ENCODE peak calls at places on chromosomes 3 and 15, in six cellular contexts. One of them, this sample, is unnamed.

GRCh38 chr3:13018039-13018431 is 55.2 kb downstream of the IQSEC1 start:
- DNase-seq in activated T-helper 1 cell treated with anti-CD3 and anti-CD28 coated beads, Interleukin-12 subunit alpha, Interleukin-12 subunit beta, Interleukin-2, Interleukin-4 antibody, amounts not matched to agents 30 ng/mL and 10 ng/mL and 1 ng/mL, durations not matched to agents 14 hours and 24 hours and 36 hours: no peak
- DNase-seq in effector memory CD8-positive, alpha-beta T cell: no peak
- DNase-seq in nephron progenitor cell: no peak
- DNase-seq in NCI-H2171 treated with DMSO at 0.1 percent for 48 hours: no peak
- DNase-seq in lower leg skin: no peak
- DNase-seq in this sample: no peak

GRCh38 chr3:74267126-74267525 is 347.3 kb downstream of the CNTN3 start:
- DNase-seq in activated T-helper 1 cell treated with anti-CD3 and anti-CD28 coated beads, Interleukin-12 subunit alpha, Interleukin-12 subunit beta, Interleukin-2, Interleukin-4 antibody, amounts not matched to agents 30 ng/mL and 10 ng/mL and 1 ng/mL, durations not matched to agents 14 hours and 24 hours and 36 hours: no peak
- DNase-seq in NCI-H2171 treated with DMSO at 0.1 percent for 48 hours: no peak
- DNase-seq in effector memory CD8-positive, alpha-beta T cell: no peak
- DNase-seq in nephron progenitor cell: no peak
- DNase-seq in lower leg skin: no peak
- DNase-seq in this sample: no peak

GRCh38 chr15:96893159-96893906 is 562.8 kb downstream of the NR2F2 start:
- DNase-seq in nephron progenitor cell: peak; percentile 5
- DNase-seq in effector memory CD8-positive, alpha-beta T cell: no peak
- DNase-seq in lower leg skin: no peak
- DNase-seq in activated T-helper 1 cell treated with anti-CD3 and anti-CD28 coated beads, Interleukin-12 subunit alpha, Interleukin-12 subunit beta, Interleukin-2, Interleukin-4 antibody, amounts not matched to agents 30 ng/mL and 10 ng/mL and 1 ng/mL, durations not matched to agents 14 hours and 24 hours and 36 hours: no peak
- DNase-seq in NCI-H2171 treated with DMSO at 0.1 percent for 48 hours: peak; percentile 5
- DNase-seq in this sample: peak; percentile 18

GRCh38 chr3:195139091-195139875 is 131.7 kb downstream of the XXYLT1 start:
- DNase-seq in effector memory CD8-positive, alpha-beta T cell: no peak
- DNase-seq in nephron progenitor cell: no peak
- DNase-seq in activated T-helper 1 cell treated with anti-CD3 and anti-CD28 coated beads, Interleukin-12 subunit alpha, Interleukin-12 subunit beta, Interleukin-2, Interleukin-4 antibody, amounts not matched to agents 30 ng/mL and 10 ng/mL and 1 ng/mL, durations not matched to agents 14 hours and 24 hours and 36 hours: no peak
- DNase-seq in NCI-H2171 treated with DMSO at 0.1 percent for 48 hours: no peak
- DNase-seq in lower leg skin: no peak
- DNase-seq in this sample: no peak

GRCh38 chr15:73981761-73982222 is 10.3 kb downstream of the STOML1 start:
- DNase-seq in effector memory CD8-positive, alpha-beta T cell: no peak
- DNase-seq in NCI-H2171 treated with DMSO at 0.1 percent for 48 hours: no peak
- DNase-seq in lower leg skin: peak; percentile 78
- DNase-seq in activated T-helper 1 cell treated with anti-CD3 and anti-CD28 coated beads, Interleukin-12 subunit alpha, Interleukin-12 subunit beta, Interleukin-2, Interleukin-4 antibody, amounts not matched to agents 30 ng/mL and 10 ng/mL and 1 ng/mL, durations not matched to agents 14 hours and 24 hours and 36 hours: no peak
- DNase-seq in nephron progenitor cell: no peak
- DNase-seq in this sample: no peak

GRCh38 chr3:186255703-186256331 is 106.2 kb downstream of the DGKG start:
- DNase-seq in nephron progenitor cell: peak; percentile 39
- DNase-seq in effector memory CD8-positive, alpha-beta T cell: no peak
- DNase-seq in activated T-helper 1 cell treated with anti-CD3 and anti-CD28 coated beads, Interleukin-12 subunit alpha, Interleukin-12 subunit beta, Interleukin-2, Interleukin-4 antibody, amounts not matched to agents 30 ng/mL and 10 ng/mL and 1 ng/mL, durations not matched to agents 14 hours and 24 hours and 36 hours: no peak
- DNase-seq in lower leg skin: peak; percentile 76
- DNase-seq in NCI-H2171 treated with DMSO at 0.1 percent for 48 hours: no peak
- DNase-seq in this sample: peak; percentile 83

GRCh38 chr15:74809951-74810350 is 2.7 kb upstream of the LMAN1L start:
- DNase-seq in NCI-H2171 treated with DMSO at 0.1 percent for 48 hours: no peak
- DNase-seq in activated T-helper 1 cell treated with anti-CD3 and anti-CD28 coated beads, Interleukin-12 subunit alpha, Interleukin-12 subunit beta, Interleukin-2, Interleukin-4 antibody, amounts not matched to agents 30 ng/mL and 10 ng/mL and 1 ng/mL, durations not matched to agents 14 hours and 24 hours and 36 hours: no peak
- DNase-seq in effector memory CD8-positive, alpha-beta T cell: no peak
- DNase-seq in lower leg skin: no peak
- DNase-seq in nephron progenitor cell: no peak
- DNase-seq in this sample: no peak

GRCh38 chr15:70063284-70063991 is 34.3 kb downstream of the TLE3 start:
- DNase-seq in nephron progenitor cell: no peak
- DNase-seq in lower leg skin: no peak
- DNase-seq in activated T-helper 1 cell treated with anti-CD3 and anti-CD28 coated beads, Interleukin-12 subunit alpha, Interleukin-12 subunit beta, Interleukin-2, Interleukin-4 antibody, amounts not matched to agents 30 ng/mL and 10 ng/mL and 1 ng/mL, durations not matched to agents 14 hours and 24 hours and 36 hours: no peak
- DNase-seq in effector memory CD8-positive, alpha-beta T cell: no peak
- DNase-seq in NCI-H2171 treated with DMSO at 0.1 percent for 48 hours: no peak
- DNase-seq in this sample: no peak

GRCh38 chr3:110810356-110810755 is 261.3 kb upstream of the NECTIN3 start:
- DNase-seq in NCI-H2171 treated with DMSO at 0.1 percent for 48 hours: no peak
- DNase-seq in activated T-helper 1 cell treated with anti-CD3 and anti-CD28 coated beads, Interleukin-12 subunit alpha, Interleukin-12 subunit beta, Interleukin-2, Interleukin-4 antibody, amounts not matched to agents 30 ng/mL and 10 ng/mL and 1 ng/mL, durations not matched to agents 14 hours and 24 hours and 36 hours: no peak
- DNase-seq in effector memory CD8-positive, alpha-beta T cell: no peak
- DNase-seq in nephron progenitor cell: no peak
- DNase-seq in lower leg skin: no peak
- DNase-seq in this sample: no peak

GRCh38 chr3:59812778-59813558 is 763.1 kb upstream of the CFAP20DC start:
- DNase-seq in lower leg skin: no peak
- DNase-seq in NCI-H2171 treated with DMSO at 0.1 percent for 48 hours: no peak
- DNase-seq in effector memory CD8-positive, alpha-beta T cell: no peak
- DNase-seq in nephron progenitor cell: no peak
- DNase-seq in activated T-helper 1 cell treated with anti-CD3 and anti-CD28 coated beads, Interleukin-12 subunit alpha, Interleukin-12 subunit beta, Interleukin-2, Interleukin-4 antibody, amounts not matched to agents 30 ng/mL and 10 ng/mL and 1 ng/mL, durations not matched to agents 14 hours and 24 hours and 36 hours: no peak
- DNase-seq in this sample: peak; percentile 42

GRCh38 chr3:126604691-126605090 is 46.0 kb upstream of the C3orf22 start:
- DNase-seq in lower leg skin: no peak
- DNase-seq in effector memory CD8-positive, alpha-beta T cell: no peak
- DNase-seq in nephron progenitor cell: no peak
- DNase-seq in NCI-H2171 treated with DMSO at 0.1 percent for 48 hours: no peak
- DNase-seq in activated T-helper 1 cell treated with anti-CD3 and anti-CD28 coated beads, Interleukin-12 subunit alpha, Interleukin-12 subunit beta, Interleukin-2, Interleukin-4 antibody, amounts not matched to agents 30 ng/mL and 10 ng/mL and 1 ng/mL, durations not matched to agents 14 hours and 24 hours and 36 hours: no peak
- DNase-seq in this sample: peak; percentile 71

GRCh38 chr3:124396397-124396796 is 333.9 kb upstream of the UMPS start:
- DNase-seq in lower leg skin: no peak
- DNase-seq in NCI-H2171 treated with DMSO at 0.1 percent for 48 hours: no peak
- DNase-seq in activated T-helper 1 cell treated with anti-CD3 and anti-CD28 coated beads, Interleukin-12 subunit alpha, Interleukin-12 subunit beta, Interleukin-2, Interleukin-4 antibody, amounts not matched to agents 30 ng/mL and 10 ng/mL and 1 ng/mL, durations not matched to agents 14 hours and 24 hours and 36 hours: no peak
- DNase-seq in effector memory CD8-positive, alpha-beta T cell: no peak
- DNase-seq in nephron progenitor cell: no peak
- DNase-seq in this sample: no peak

GRCh38 chr3:151403246-151403645 is 18.7 kb upstream of the P2RY12 start:
- DNase-seq in activated T-helper 1 cell treated with anti-CD3 and anti-CD28 coated beads, Interleukin-12 subunit alpha, Interleukin-12 subunit beta, Interleukin-2, Interleukin-4 antibody, amounts not matched to agents 30 ng/mL and 10 ng/mL and 1 ng/mL, durations not matched to agents 14 hours and 24 hours and 36 hours: no peak
- DNase-seq in NCI-H2171 treated with DMSO at 0.1 percent for 48 hours: no peak
- DNase-seq in effector memory CD8-positive, alpha-beta T cell: no peak
- DNase-seq in lower leg skin: no peak
- DNase-seq in nephron progenitor cell: no peak
- DNase-seq in this sample: no peak

GRCh38 chr3:56111651-56112250 is 356.5 kb downstream of the ERC2 start:
- DNase-seq in lower leg skin: no peak
- DNase-seq in effector memory CD8-positive, alpha-beta T cell: no peak
- DNase-seq in NCI-H2171 treated with DMSO at 0.1 percent for 48 hours: no peak
- DNase-seq in nephron progenitor cell: no peak
- DNase-seq in activated T-helper 1 cell treated with anti-CD3 and anti-CD28 coated beads, Interleukin-12 subunit alpha, Interleukin-12 subunit beta, Interleukin-2, Interleukin-4 antibody, amounts not matched to agents 30 ng/mL and 10 ng/mL and 1 ng/mL, durations not matched to agents 14 hours and 24 hours and 36 hours: no peak
- DNase-seq in this sample: no peak

GRCh38 chr15:57806003-57806402 is 99.5 kb downstream of the POLR2M start:
- DNase-seq in lower leg skin: no peak
- DNase-seq in NCI-H2171 treated with DMSO at 0.1 percent for 48 hours: no peak
- DNase-seq in activated T-helper 1 cell treated with anti-CD3 and anti-CD28 coated beads, Interleukin-12 subunit alpha, Interleukin-12 subunit beta, Interleukin-2, Interleukin-4 antibody, amounts not matched to agents 30 ng/mL and 10 ng/mL and 1 ng/mL, durations not matched to agents 14 hours and 24 hours and 36 hours: no peak
- DNase-seq in nephron progenitor cell: no peak
- DNase-seq in effector memory CD8-positive, alpha-beta T cell: no peak
- DNase-seq in this sample: no peak

GRCh38 chr3:23161896-23162570 is 41.1 kb upstream of the UBE2E2 start:
- DNase-seq in nephron progenitor cell: no peak
- DNase-seq in activated T-helper 1 cell treated with anti-CD3 and anti-CD28 coated beads, Interleukin-12 subunit alpha, Interleukin-12 subunit beta, Interleukin-2, Interleukin-4 antibody, amounts not matched to agents 30 ng/mL and 10 ng/mL and 1 ng/mL, durations not matched to agents 14 hours and 24 hours and 36 hours: no peak
- DNase-seq in lower leg skin: no peak
- DNase-seq in effector memory CD8-positive, alpha-beta T cell: no peak
- DNase-seq in NCI-H2171 treated with DMSO at 0.1 percent for 48 hours: no peak
- DNase-seq in this sample: no peak

GRCh38 chr15:62492900-62493299 is 327.8 kb upstream of the C2CD4B start:
- DNase-seq in nephron progenitor cell: no peak
- DNase-seq in lower leg skin: no peak
- DNase-seq in NCI-H2171 treated with DMSO at 0.1 percent for 48 hours: peak; percentile 45
- DNase-seq in activated T-helper 1 cell treated with anti-CD3 and anti-CD28 coated beads, Interleukin-12 subunit alpha, Interleukin-12 subunit beta, Interleukin-2, Interleukin-4 antibody, amounts not matched to agents 30 ng/mL and 10 ng/mL and 1 ng/mL, durations not matched to agents 14 hours and 24 hours and 36 hours: no peak
- DNase-seq in effector memory CD8-positive, alpha-beta T cell: no peak
- DNase-seq in this sample: no peak

GRCh38 chr3:150610785-150611184 is 7.7 kb downstream of the SELENOT start:
- DNase-seq in effector memory CD8-positive, alpha-beta T cell: no peak
- DNase-seq in lower leg skin: no peak
- DNase-seq in NCI-H2171 treated with DMSO at 0.1 percent for 48 hours: no peak
- DNase-seq in activated T-helper 1 cell treated with anti-CD3 and anti-CD28 coated beads, Interleukin-12 subunit alpha, Interleukin-12 subunit beta, Interleukin-2, Interleukin-4 antibody, amounts not matched to agents 30 ng/mL and 10 ng/mL and 1 ng/mL, durations not matched to agents 14 hours and 24 hours and 36 hours: no peak
- DNase-seq in nephron progenitor cell: no peak
- DNase-seq in this sample: no peak

GRCh38 chr3:66386925-66387650 is 113.7 kb downstream of the LRIG1 start:
- DNase-seq in effector memory CD8-positive, alpha-beta T cell: no peak
- DNase-seq in lower leg skin: no peak
- DNase-seq in nephron progenitor cell: no peak
- DNase-seq in activated T-helper 1 cell treated with anti-CD3 and anti-CD28 coated beads, Interleukin-12 subunit alpha, Interleukin-12 subunit beta, Interleukin-2, Interleukin-4 antibody, amounts not matched to agents 30 ng/mL and 10 ng/mL and 1 ng/mL, durations not matched to agents 14 hours and 24 hours and 36 hours: no peak
- DNase-seq in NCI-H2171 treated with DMSO at 0.1 percent for 48 hours: no peak
- DNase-seq in this sample: no peak

GRCh38 chr15:29139072-29139471 is 130.6 kb downstream of the NSMCE3 start:
- DNase-seq in activated T-helper 1 cell treated with anti-CD3 and anti-CD28 coated beads, Interleukin-12 subunit alpha, Interleukin-12 subunit beta, Interleukin-2, Interleukin-4 antibody, amounts not matched to agents 30 ng/mL and 10 ng/mL and 1 ng/mL, durations not matched to agents 14 hours and 24 hours and 36 hours: no peak
- DNase-seq in NCI-H2171 treated with DMSO at 0.1 percent for 48 hours: no peak
- DNase-seq in nephron progenitor cell: no peak
- DNase-seq in effector memory CD8-positive, alpha-beta T cell: no peak
- DNase-seq in lower leg skin: peak; percentile 75
- DNase-seq in this sample: no peak

GRCh38 chr3:42497009-42497731 is 5.3 kb upstream of the VIPR1 start:
- DNase-seq in activated T-helper 1 cell treated with anti-CD3 and anti-CD28 coated beads, Interleukin-12 subunit alpha, Interleukin-12 subunit beta, Interleukin-2, Interleukin-4 antibody, amounts not matched to agents 30 ng/mL and 10 ng/mL and 1 ng/mL, durations not matched to agents 14 hours and 24 hours and 36 hours: no peak
- DNase-seq in NCI-H2171 treated with DMSO at 0.1 percent for 48 hours: no peak
- DNase-seq in lower leg skin: peak; percentile 71
- DNase-seq in effector memory CD8-positive, alpha-beta T cell: no peak
- DNase-seq in nephron progenitor cell: no peak
- DNase-seq in this sample: no peak

GRCh38 chr3:12301513-12301912 is 12.6 kb downstream of the PPARG start:
- DNase-seq in nephron progenitor cell: no peak
- DNase-seq in lower leg skin: no peak
- DNase-seq in NCI-H2171 treated with DMSO at 0.1 percent for 48 hours: no peak
- DNase-seq in effector memory CD8-positive, alpha-beta T cell: no peak
- DNase-seq in activated T-helper 1 cell treated with anti-CD3 and anti-CD28 coated beads, Interleukin-12 subunit alpha, Interleukin-12 subunit beta, Interleukin-2, Interleukin-4 antibody, amounts not matched to agents 30 ng/mL and 10 ng/mL and 1 ng/mL, durations not matched to agents 14 hours and 24 hours and 36 hours: no peak
- DNase-seq in this sample: peak; percentile 29

GRCh38 chr3:100761211-100761921 is 52.1 kb downstream of the TFG start:
- DNase-seq in NCI-H2171 treated with DMSO at 0.1 percent for 48 hours: no peak
- DNase-seq in effector memory CD8-positive, alpha-beta T cell: no peak
- DNase-seq in lower leg skin: no peak
- DNase-seq in activated T-helper 1 cell treated with anti-CD3 and anti-CD28 coated beads, Interleukin-12 subunit alpha, Interleukin-12 subunit beta, Interleukin-2, Interleukin-4 antibody, amounts not matched to agents 30 ng/mL and 10 ng/mL and 1 ng/mL, durations not matched to agents 14 hours and 24 hours and 36 hours: no peak
- DNase-seq in nephron progenitor cell: no peak
- DNase-seq in this sample: no peak

GRCh38 chr3:47794585-47794984 is 8.4 kb upstream of the DHX30 start:
- DNase-seq in nephron progenitor cell: no peak
- DNase-seq in lower leg skin: no peak
- DNase-seq in activated T-helper 1 cell treated with anti-CD3 and anti-CD28 coated beads, Interleukin-12 subunit alpha, Interleukin-12 subunit beta, Interleukin-2, Interleukin-4 antibody, amounts not matched to agents 30 ng/mL and 10 ng/mL and 1 ng/mL, durations not matched to agents 14 hours and 24 hours and 36 hours: no peak
- DNase-seq in NCI-H2171 treated with DMSO at 0.1 percent for 48 hours: no peak
- DNase-seq in effector memory CD8-positive, alpha-beta T cell: no peak
- DNase-seq in this sample: no peak

GRCh38 chr15:73982251-73982962 is 9.7 kb downstream of the STOML1 start:
- DNase-seq in nephron progenitor cell: no peak
- DNase-seq in effector memory CD8-positive, alpha-beta T cell: no peak
- DNase-seq in activated T-helper 1 cell treated with anti-CD3 and anti-CD28 coated beads, Interleukin-12 subunit alpha, Interleukin-12 subunit beta, Interleukin-2, Interleukin-4 antibody, amounts not matched to agents 30 ng/mL and 10 ng/mL and 1 ng/mL, durations not matched to agents 14 hours and 24 hours and 36 hours: no peak
- DNase-seq in NCI-H2171 treated with DMSO at 0.1 percent for 48 hours: peak; percentile 80
- DNase-seq in lower leg skin: peak; percentile 96
- DNase-seq in this sample: peak; percentile 29

GRCh38 chr3:100782906-100783305 is 73.6 kb downstream of the TFG start:
- DNase-seq in activated T-helper 1 cell treated with anti-CD3 and anti-CD28 coated beads, Interleukin-12 subunit alpha, Interleukin-12 subunit beta, Interleukin-2, Interleukin-4 antibody, amounts not matched to agents 30 ng/mL and 10 ng/mL and 1 ng/mL, durations not matched to agents 14 hours and 24 hours and 36 hours: no peak
- DNase-seq in NCI-H2171 treated with DMSO at 0.1 percent for 48 hours: peak; percentile 17
- DNase-seq in lower leg skin: no peak
- DNase-seq in effector memory CD8-positive, alpha-beta T cell: no peak
- DNase-seq in nephron progenitor cell: no peak
- DNase-seq in this sample: no peak

GRCh38 chr3:13580256-13581023 is 31.5 kb downstream of the FBLN2 start:
- DNase-seq in lower leg skin: no peak
- DNase-seq in activated T-helper 1 cell treated with anti-CD3 and anti-CD28 coated beads, Interleukin-12 subunit alpha, Interleukin-12 subunit beta, Interleukin-2, Interleukin-4 antibody, amounts not matched to agents 30 ng/mL and 10 ng/mL and 1 ng/mL, durations not matched to agents 14 hours and 24 hours and 36 hours: no peak
- DNase-seq in nephron progenitor cell: no peak
- DNase-seq in NCI-H2171 treated with DMSO at 0.1 percent for 48 hours: no peak
- DNase-seq in effector memory CD8-positive, alpha-beta T cell: no peak
- DNase-seq in this sample: peak; percentile 65

GRCh38 chr15:92118162-92118935 is 264.8 kb downstream of the SLCO3A1 start:
- DNase-seq in activated T-helper 1 cell treated with anti-CD3 and anti-CD28 coated beads, Interleukin-12 subunit alpha, Interleukin-12 subunit beta, Interleukin-2, Interleukin-4 antibody, amounts not matched to agents 30 ng/mL and 10 ng/mL and 1 ng/mL, durations not matched to agents 14 hours and 24 hours and 36 hours: no peak
- DNase-seq in effector memory CD8-positive, alpha-beta T cell: no peak
- DNase-seq in lower leg skin: no peak
- DNase-seq in nephron progenitor cell: no peak
- DNase-seq in NCI-H2171 treated with DMSO at 0.1 percent for 48 hours: no peak
- DNase-seq in this sample: no peak

GRCh38 chr15:52183562-52184173 is 7.5 kb downstream of the GNB5 start:
- DNase-seq in activated T-helper 1 cell treated with anti-CD3 and anti-CD28 coated beads, Interleukin-12 subunit alpha, Interleukin-12 subunit beta, Interleukin-2, Interleukin-4 antibody, amounts not matched to agents 30 ng/mL and 10 ng/mL and 1 ng/mL, durations not matched to agents 14 hours and 24 hours and 36 hours: no peak
- DNase-seq in nephron progenitor cell: peak; percentile 59
- DNase-seq in NCI-H2171 treated with DMSO at 0.1 percent for 48 hours: no peak
- DNase-seq in lower leg skin: peak; percentile 54
- DNase-seq in effector memory CD8-positive, alpha-beta T cell: no peak
- DNase-seq in this sample: peak; percentile 78

GRCh38 chr3:46665763-46666470 is 27.6 kb downstream of the ALS2CL start:
- DNase-seq in nephron progenitor cell: no peak
- DNase-seq in NCI-H2171 treated with DMSO at 0.1 percent for 48 hours: no peak
- DNase-seq in effector memory CD8-positive, alpha-beta T cell: no peak
- DNase-seq in activated T-helper 1 cell treated with anti-CD3 and anti-CD28 coated beads, Interleukin-12 subunit alpha, Interleukin-12 subunit beta, Interleukin-2, Interleukin-4 antibody, amounts not matched to agents 30 ng/mL and 10 ng/mL and 1 ng/mL, durations not matched to agents 14 hours and 24 hours and 36 hours: no peak
- DNase-seq in lower leg skin: peak; percentile 77
- DNase-seq in this sample: no peak

GRCh38 chr15:49881866-49882265 is 237.2 kb downstream of the ATP8B4 start:
- DNase-seq in activated T-helper 1 cell treated with anti-CD3 and anti-CD28 coated beads, Interleukin-12 subunit alpha, Interleukin-12 subunit beta, Interleukin-2, Interleukin-4 antibody, amounts not matched to agents 30 ng/mL and 10 ng/mL and 1 ng/mL, durations not matched to agents 14 hours and 24 hours and 36 hours: no peak
- DNase-seq in effector memory CD8-positive, alpha-beta T cell: no peak
- DNase-seq in NCI-H2171 treated with DMSO at 0.1 percent for 48 hours: no peak
- DNase-seq in nephron progenitor cell: no peak
- DNase-seq in lower leg skin: no peak
- DNase-seq in this sample: no peak

GRCh38 chr15:73872370-73872769 is 994 bp upstream of the TBC1D21 start:
- DNase-seq in effector memory CD8-positive, alpha-beta T cell: no peak
- DNase-seq in lower leg skin: peak; percentile 13
- DNase-seq in nephron progenitor cell: no peak
- DNase-seq in activated T-helper 1 cell treated with anti-CD3 and anti-CD28 coated beads, Interleukin-12 subunit alpha, Interleukin-12 subunit beta, Interleukin-2, Interleukin-4 antibody, amounts not matched to agents 30 ng/mL and 10 ng/mL and 1 ng/mL, durations not matched to agents 14 hours and 24 hours and 36 hours: no peak
- DNase-seq in NCI-H2171 treated with DMSO at 0.1 percent for 48 hours: no peak
- DNase-seq in this sample: no peak

GRCh38 chr3:164460851-164461250 is 617.4 kb downstream of the SI start:
- DNase-seq in effector memory CD8-positive, alpha-beta T cell: no peak
- DNase-seq in lower leg skin: no peak
- DNase-seq in nephron progenitor cell: no peak
- DNase-seq in NCI-H2171 treated with DMSO at 0.1 percent for 48 hours: no peak
- DNase-seq in activated T-helper 1 cell treated with anti-CD3 and anti-CD28 coated beads, Interleukin-12 subunit alpha, Interleukin-12 subunit beta, Interleukin-2, Interleukin-4 antibody, amounts not matched to agents 30 ng/mL and 10 ng/mL and 1 ng/mL, durations not matched to agents 14 hours and 24 hours and 36 hours: no peak
- DNase-seq in this sample: no peak

GRCh38 chr3:30597131-30597768 is 9.2 kb upstream of the TGFBR2 start:
- DNase-seq in nephron progenitor cell: no peak
- DNase-seq in activated T-helper 1 cell treated with anti-CD3 and anti-CD28 coated beads, Interleukin-12 subunit alpha, Interleukin-12 subunit beta, Interleukin-2, Interleukin-4 antibody, amounts not matched to agents 30 ng/mL and 10 ng/mL and 1 ng/mL, durations not matched to agents 14 hours and 24 hours and 36 hours: no peak
- DNase-seq in lower leg skin: no peak
- DNase-seq in NCI-H2171 treated with DMSO at 0.1 percent for 48 hours: no peak
- DNase-seq in effector memory CD8-positive, alpha-beta T cell: no peak
- DNase-seq in this sample: no peak

GRCh38 chr3:149536429-149536828 is 61.9 kb downstream of the TM4SF4 start:
- DNase-seq in effector memory CD8-positive, alpha-beta T cell: no peak
- DNase-seq in lower leg skin: no peak
- DNase-seq in nephron progenitor cell: peak; percentile 47
- DNase-seq in activated T-helper 1 cell treated with anti-CD3 and anti-CD28 coated beads, Interleukin-12 subunit alpha, Interleukin-12 subunit beta, Interleukin-2, Interleukin-4 antibody, amounts not matched to agents 30 ng/mL and 10 ng/mL and 1 ng/mL, durations not matched to agents 14 hours and 24 hours and 36 hours: no peak
- DNase-seq in NCI-H2171 treated with DMSO at 0.1 percent for 48 hours: no peak
- DNase-seq in this sample: peak; percentile 59

GRCh38 chr3:131711114-131711786 is 208.5 kb upstream of the MRPL3 start:
- DNase-seq in activated T-helper 1 cell treated with anti-CD3 and anti-CD28 coated beads, Interleukin-12 subunit alpha, Interleukin-12 subunit beta, Interleukin-2, Interleukin-4 antibody, amounts not matched to agents 30 ng/mL and 10 ng/mL and 1 ng/mL, durations not matched to agents 14 hours and 24 hours and 36 hours: no peak
- DNase-seq in effector memory CD8-positive, alpha-beta T cell: no peak
- DNase-seq in lower leg skin: no peak
- DNase-seq in NCI-H2171 treated with DMSO at 0.1 percent for 48 hours: no peak
- DNase-seq in nephron progenitor cell: no peak
- DNase-seq in this sample: no peak

GRCh38 chr3:131655076-131655685 is 152.4 kb upstream of the MRPL3 start:
- DNase-seq in activated T-helper 1 cell treated with anti-CD3 and anti-CD28 coated beads, Interleukin-12 subunit alpha, Interleukin-12 subunit beta, Interleukin-2, Interleukin-4 antibody, amounts not matched to agents 30 ng/mL and 10 ng/mL and 1 ng/mL, durations not matched to agents 14 hours and 24 hours and 36 hours: no peak
- DNase-seq in nephron progenitor cell: no peak
- DNase-seq in effector memory CD8-positive, alpha-beta T cell: no peak
- DNase-seq in NCI-H2171 treated with DMSO at 0.1 percent for 48 hours: no peak
- DNase-seq in lower leg skin: no peak
- DNase-seq in this sample: no peak

GRCh38 chr15:61379005-61379404 is 149.9 kb upstream of the RORA start:
- DNase-seq in lower leg skin: no peak
- DNase-seq in nephron progenitor cell: no peak
- DNase-seq in effector memory CD8-positive, alpha-beta T cell: no peak
- DNase-seq in activated T-helper 1 cell treated with anti-CD3 and anti-CD28 coated beads, Interleukin-12 subunit alpha, Interleukin-12 subunit beta, Interleukin-2, Interleukin-4 antibody, amounts not matched to agents 30 ng/mL and 10 ng/mL and 1 ng/mL, durations not matched to agents 14 hours and 24 hours and 36 hours: no peak
- DNase-seq in NCI-H2171 treated with DMSO at 0.1 percent for 48 hours: no peak
- DNase-seq in this sample: no peak